ENCODE peak calls at places on chromosomes 13 and 19, in nine cellular contexts. Z is psoas muscle; Y is body of pancreas; T is IMR-90; J is heart right ventricle; F is adrenal gland; U is RWPE1; O is effector memory CD4-positive, alpha-beta T cell; W is mesendoderm. K is an unnamed sample.

GRCh38 chr13:112443191-112444000 is 67.2 kb downstream of the SPACA7 start:
- DNase-seq in O (no peak), Y (no peak), J (no peak), T (no peak), Z (peak; percentile 42), W (peak; percentile 40), U (no peak), F (no peak), K (no peak)

GRCh38 chr19:1112254-1113208 is 8.7 kb downstream of the GPX4 start:
- DNase-seq in Y (peak; percentile 45), J (no peak), U (no peak), T (no peak), W (peak; percentile 54), Z (peak; percentile 81), F (peak; percentile 94), O (no peak), K (peak; percentile 86)

GRCh38 chr13:41627425-41627824 is 170.1 kb downstream of the RGCC start:
- DNase-seq in F (no peak), U (no peak), T (no peak), O (no peak), W (no peak), J (no peak), Z (no peak), Y (no peak), K (no peak)

GRCh38 chr13:49936943-49937273 is 768 bp upstream of the SPRYD7 start:
- DNase-seq in T (no peak), U (no peak), F (no peak), Y (no peak), O (no peak), Z (peak; percentile 55), W (peak; percentile 18), J (no peak), K (no peak)

GRCh38 chr19:40304306-40304705 is 19.2 kb upstream of the AKT2 start:
- DNase-seq in U (no peak), W (no peak), Y (no peak), J (no peak), T (no peak), O (no peak), F (no peak), Z (no peak), K (no peak)

GRCh38 chr19:43905897-43906296 is 29.2 kb downstream of the ZNF45 start:
- DNase-seq in Z (no peak), W (no peak), J (no peak), Y (no peak), T (no peak), F (no peak), U (no peak), O (no peak), K (no peak)

GRCh38 chr19:10513223-10513622 is 4.0 kb downstream of the S1PR5 start:
- DNase-seq in J (no peak), Z (no peak), F (no peak), O (no peak), T (no peak), W (no peak), Y (no peak), U (no peak), K (no peak)

GRCh38 chr13:110349239-110349638 is 42.2 kb downstream of the COL4A2 start:
- DNase-seq in Z (no peak), W (no peak), F (no peak), T (no peak), U (no peak), O (no peak), J (no peak), Y (no peak), K (no peak)

GRCh38 chr19:40658031-40658430 is 32.4 kb downstream of the NUMBL start:
- DNase-seq in O (no peak), Z (peak; percentile 4), W (no peak), Y (no peak), U (no peak), J (no peak), T (no peak), F (no peak), K (no peak)

GRCh38 chr19:46979103-46979769 is 40.4 kb upstream of the NPAS1 start:
- DNase-seq in W (peak; percentile 53), Y (no peak), Z (peak; percentile 77), T (no peak), J (no peak), F (no peak), U (no peak), O (no peak), K (no peak)

GRCh38 chr19:44476559-44477408 is 23.5 kb downstream of the ZNF180 start:
- DNase-seq in Y (no peak), U (no peak), F (no peak), Z (no peak), T (peak; percentile 15), J (no peak), W (peak; percentile 55), O (no peak), K (no peak)

DNA sequence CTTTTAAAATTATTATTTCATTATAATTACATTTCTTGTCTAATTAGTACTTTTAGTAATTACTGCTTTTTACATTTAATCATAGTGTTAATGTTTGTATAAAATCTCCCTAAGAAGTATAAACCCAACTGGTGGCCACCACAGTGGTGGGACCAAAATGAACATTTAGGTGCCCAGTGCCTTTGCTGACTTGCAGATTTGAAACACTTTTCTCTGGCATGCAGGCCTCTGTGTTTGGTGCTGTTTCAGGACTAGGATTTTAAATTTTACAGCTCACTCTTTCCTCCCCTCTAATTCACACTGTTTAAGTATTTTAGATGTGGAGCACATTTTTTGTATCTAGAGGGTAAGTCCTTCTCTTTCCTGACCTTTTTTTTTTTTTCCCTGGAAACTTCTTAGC is 17.5 kb downstream of the UBAC2 start:
- DNase-seq in W (no peak), U (no peak), F (no peak), J (no peak), T (no peak), Y (no peak), Z (no peak), O (no peak), K (no peak)
- H3K27ac ChIP-seq in W (no peak overlapping the region), U (no peak overlapping the region), F (no peak overlapping the region), J (peak overlapping the region; percentile 71), T (no peak overlapping the region), Y (no peak overlapping the region), Z (peak overlapping the region; percentile 77), O (peak overlapping the region; percentile 63), K (peak overlapping the region; percentile 15)

GRCh38 chr19:35146746-35147466 is 3.9 kb downstream of the FXYD7 start:
- DNase-seq in W (no peak), Y (no peak), Z (no peak), F (no peak), U (no peak), T (no peak), O (no peak), J (no peak), K (no peak)

GRCh38 chr19:35144259-35144599 is 1.2 kb downstream of the FXYD7 start:
- DNase-seq in W (no peak), U (no peak), Y (no peak), T (no peak), J (no peak), F (no peak), Z (no peak), O (no peak), K (no peak)

GRCh38 chr19:35143818-35144217 is 763 bp downstream of the FXYD7 start:
- DNase-seq in W (no peak), U (no peak), Z (no peak), J (no peak), T (no peak), F (no peak), Y (no peak), O (no peak), K (no peak)

GRCh38 chr19:35143231-35143715 is at the start of gene FXYD7:
- DNase-seq in Y (no peak), U (no peak), T (no peak), J (no peak), W (no peak), Z (no peak), O (no peak), F (no peak), K (no peak)

GRCh38 chr19:35144600-35145436 is 1.8 kb downstream of the FXYD7 start:
- DNase-seq in T (no peak), Y (peak; percentile 51), Z (no peak), O (no peak), U (peak; percentile 91), J (no peak), W (peak; percentile 93), F (no peak), K (no peak)
- H3K27ac ChIP-seq in T (no peak overlapping the region), Y (no peak overlapping the region), Z (no peak overlapping the region), O (peak overlapping the region; percentile 9), U (no peak overlapping the region), J (no peak overlapping the region), W (no peak overlapping the region), F (no peak overlapping the region), K (no peak overlapping the region)

DNA sequence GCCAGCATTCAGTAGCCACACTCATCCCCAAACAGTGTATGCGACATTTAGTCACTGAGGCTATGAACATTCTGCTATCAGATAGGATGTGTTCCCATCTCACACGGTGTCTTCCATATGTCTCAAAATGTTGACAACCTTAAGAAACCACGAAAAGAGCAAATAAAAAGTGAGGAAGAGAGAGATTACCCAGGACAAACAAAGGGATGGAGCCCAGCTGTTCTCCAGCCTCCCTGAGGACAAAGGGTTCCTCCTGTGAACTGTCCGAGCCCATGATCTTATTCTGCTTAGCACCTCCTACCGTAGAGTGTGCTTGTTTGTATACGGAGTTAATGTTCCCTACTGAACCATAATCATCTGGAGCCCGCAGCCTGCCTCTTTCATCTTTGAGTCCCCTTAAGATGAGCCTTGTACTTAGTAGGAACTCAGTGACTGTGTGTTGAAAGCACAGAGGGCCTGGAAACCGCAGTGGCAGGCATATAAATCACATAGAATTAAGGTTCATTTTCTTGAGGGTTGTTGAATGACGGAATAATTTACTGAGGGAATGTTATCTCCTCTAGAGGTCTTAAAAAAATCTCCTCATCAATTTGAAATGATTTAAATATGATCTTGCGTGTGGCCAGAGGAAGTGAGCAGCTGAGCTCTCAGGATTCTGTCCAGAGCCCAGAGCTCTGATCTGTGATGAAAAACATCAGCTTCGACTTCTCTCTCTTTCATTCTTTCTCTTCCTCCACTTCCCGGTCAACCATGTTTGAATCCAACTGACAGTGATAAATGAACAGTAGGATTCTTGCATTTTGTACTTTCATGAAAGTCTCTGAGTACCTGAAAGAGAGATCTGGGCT is 200.5 kb downstream of the KLF5 start:
- DNase-seq in T (peak; percentile 12), W (peak; percentile 32), U (no peak), J (no peak), O (no peak), Z (no peak), F (no peak), Y (no peak), K (no peak)
- H3K27ac ChIP-seq in T (no peak overlapping the region), W (no peak overlapping the region), U (no peak overlapping the region), J (no peak overlapping the region), O (no peak overlapping the region), Z (no peak overlapping the region), F (no peak overlapping the region), Y (no peak overlapping the region), K (no peak overlapping the region)

GRCh38 chr13:84191199-84191598 is 308.9 kb upstream of the SLITRK1 start:
- DNase-seq in T (no peak), F (no peak), Y (no peak), O (no peak), Z (no peak), J (no peak), U (no peak), W (peak; percentile 15), K (no peak)

GRCh38 chr13:84187626-84188025 is 305.4 kb upstream of the SLITRK1 start:
- DNase-seq in Y (no peak), F (no peak), W (no peak), O (no peak), J (no peak), T (no peak), Z (no peak), U (no peak), K (no peak)

DNA sequence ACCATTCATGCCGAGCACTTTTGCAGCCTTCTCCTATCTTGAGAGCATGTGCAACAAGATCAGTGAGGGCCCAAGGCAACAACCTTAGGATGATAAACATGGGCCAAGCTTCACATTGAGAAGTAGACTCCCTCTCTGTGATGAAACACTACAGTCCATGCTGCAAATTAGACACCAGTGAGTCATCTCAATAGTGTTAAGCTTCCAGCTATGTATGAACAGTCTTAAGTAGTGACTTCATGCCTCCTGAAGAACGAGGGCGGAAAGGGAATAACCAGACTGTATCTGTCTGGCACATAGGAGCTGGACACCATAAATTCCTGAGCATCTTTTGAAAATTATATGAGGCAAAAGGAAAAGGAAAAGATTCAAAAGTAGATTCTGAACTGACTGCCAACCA is 309.9 kb upstream of the SLITRK1 start:
- DNase-seq in J (no peak), W (peak; percentile 1), Y (no peak), Z (no peak), O (no peak), T (peak; percentile 76), U (peak; percentile 54), F (no peak), K (no peak)
- H3K27ac ChIP-seq in J (no peak overlapping the region), W (no peak overlapping the region), Y (no peak overlapping the region), Z (no peak overlapping the region), O (no peak overlapping the region), T (no peak overlapping the region), U (no peak overlapping the region), F (no peak overlapping the region), K (no peak overlapping the region)

K was measured in Peyer's patch.